ENCODE peak calls at places on chromosomes 12 and 14, in four cellular contexts. One of them, this sample, is unnamed.

GRCh38 chr14:77040995-77041744 is 12.7 kb upstream of the IRF2BPL start:
- DNase-seq in cardiac muscle cell: no peak
- DNase-seq in prostate gland: no peak
- DNase-seq in upper lobe of right lung: no peak
- DNase-seq in this sample: no peak

GRCh38 chr14:73717998-73718741 is 4.0 kb upstream of the PNMA1 start:
- DNase-seq in cardiac muscle cell: no peak
- DNase-seq in prostate gland: peak
- DNase-seq in upper lobe of right lung: peak
- DNase-seq in this sample: no peak

GRCh38 chr14:90091393-90091792 is 29.6 kb downstream of the KCNK13 start:
- DNase-seq in cardiac muscle cell: peak
- DNase-seq in prostate gland: no peak
- DNase-seq in upper lobe of right lung: no peak
- DNase-seq in this sample: peak

GRCh38 chr14:103191856-103192835 is 68.9 kb downstream of the TNFAIP2 start:
- DNase-seq in cardiac muscle cell: no peak
- DNase-seq in prostate gland: no peak
- DNase-seq in upper lobe of right lung: no peak
- DNase-seq in this sample: no peak

GRCh38 chr14:55705651-55706340 is 125.8 kb downstream of the KTN1 start:
- DNase-seq in cardiac muscle cell: no peak
- DNase-seq in prostate gland: peak
- DNase-seq in upper lobe of right lung: peak
- DNase-seq in this sample: no peak

GRCh38 chr14:104026024-104026423 is 59.5 kb upstream of the ASPG start:
- DNase-seq in cardiac muscle cell: no peak
- DNase-seq in prostate gland: no peak
- DNase-seq in upper lobe of right lung: no peak
- DNase-seq in this sample: no peak

GRCh38 chr12:121142171-121142950 is 9.7 kb downstream of the P2RX7 start:
- DNase-seq in cardiac muscle cell: no peak
- DNase-seq in prostate gland: no peak
- DNase-seq in upper lobe of right lung: no peak
- DNase-seq in this sample: no peak

GRCh38 chr12:64611430-64612286 is 1.4 kb downstream of the RASSF3 start:
- DNase-seq in cardiac muscle cell: peak
- DNase-seq in prostate gland: peak
- DNase-seq in upper lobe of right lung: peak
- DNase-seq in this sample: peak

GRCh38 chr12:65334534-65334933 is 56.1 kb downstream of the MSRB3 start:
- DNase-seq in cardiac muscle cell: no peak
- DNase-seq in prostate gland: no peak
- DNase-seq in upper lobe of right lung: no peak
- DNase-seq in this sample: peak

GRCh38 chr12:106631797-106632196 is 49.0 kb downstream of the RFX4 start:
- DNase-seq in cardiac muscle cell: no peak
- DNase-seq in prostate gland: no peak
- DNase-seq in upper lobe of right lung: no peak
- DNase-seq in this sample: no peak

GRCh38 chr12:27488479-27488878 is 35.5 kb upstream of the PPFIBP1 start:
- DNase-seq in cardiac muscle cell: no peak
- DNase-seq in prostate gland: no peak
- DNase-seq in upper lobe of right lung: no peak
- DNase-seq in this sample: no peak

GRCh38 chr12:131987552-131987951 is 37.8 kb downstream of the EP400 start:
- DNase-seq in cardiac muscle cell: no peak
- DNase-seq in prostate gland: no peak
- DNase-seq in upper lobe of right lung: no peak
- DNase-seq in this sample: no peak

GRCh38 chr12:130780880-130781575 is 58.0 kb downstream of the STX2 start:
- DNase-seq in cardiac muscle cell: no peak
- DNase-seq in prostate gland: no peak
- DNase-seq in upper lobe of right lung: no peak
- DNase-seq in this sample: no peak

GRCh38 chr12:62581288-62582064 is 114.8 kb downstream of the MON2 start:
- DNase-seq in cardiac muscle cell: peak
- DNase-seq in prostate gland: no peak
- DNase-seq in upper lobe of right lung: no peak
- DNase-seq in this sample: peak

GRCh38 chr12:6074394-6074793 is 50.1 kb downstream of the VWF start:
- DNase-seq in cardiac muscle cell: no peak
- DNase-seq in prostate gland: no peak
- DNase-seq in upper lobe of right lung: no peak
- DNase-seq in this sample: no peak

GRCh38 chr12:944201-944600 is 5.3 kb downstream of the RAD52 start:
- DNase-seq in cardiac muscle cell: no peak
- DNase-seq in prostate gland: no peak
- DNase-seq in upper lobe of right lung: no peak
- DNase-seq in this sample: no peak

GRCh38 chr12:116677202-116677651 is 60.6 kb downstream of the SPRING1 start:
- DNase-seq in cardiac muscle cell: no peak
- DNase-seq in prostate gland: no peak
- DNase-seq in upper lobe of right lung: no peak
- DNase-seq in this sample: no peak

GRCh38 chr12:77932216-77932615 is 101.5 kb downstream of the NAV3 start:
- DNase-seq in cardiac muscle cell: no peak
- DNase-seq in prostate gland: no peak
- DNase-seq in upper lobe of right lung: no peak
- DNase-seq in this sample: no peak

GRCh38 chr12:69544087-69544486 is 41.2 kb upstream of the CCT2 start:
- DNase-seq in cardiac muscle cell: no peak
- DNase-seq in prostate gland: no peak
- DNase-seq in upper lobe of right lung: no peak
- DNase-seq in this sample: no peak

GRCh38 chr14:59215353-59215752 is 26.9 kb downstream of the DAAM1 start:
- DNase-seq in cardiac muscle cell: peak
- DNase-seq in prostate gland: peak
- DNase-seq in upper lobe of right lung: peak
- DNase-seq in this sample: peak

GRCh38 chr14:63875311-63875710 is 22.5 kb downstream of the SYNE2 start:
- DNase-seq in cardiac muscle cell: peak
- DNase-seq in prostate gland: no peak
- DNase-seq in upper lobe of right lung: no peak
- DNase-seq in this sample: peak

GRCh38 chr14:69459122-69459521 is 25.4 kb upstream of the PLEKHD1 start:
- DNase-seq in cardiac muscle cell: no peak
- DNase-seq in prostate gland: no peak
- DNase-seq in upper lobe of right lung: no peak
- DNase-seq in this sample: no peak

GRCh38 chr14:99605299-99605961 is 1.4 kb upstream of the CCDC85C start:
- DNase-seq in cardiac muscle cell: peak
- DNase-seq in prostate gland: peak
- DNase-seq in upper lobe of right lung: peak
- DNase-seq in this sample: peak

GRCh38 chr14:99604766-99605298 is 825 bp upstream of the CCDC85C start:
- DNase-seq in cardiac muscle cell: peak
- DNase-seq in prostate gland: no peak
- DNase-seq in upper lobe of right lung: peak
- DNase-seq in this sample: peak

GRCh38 chr14:99603965-99604765 is at the start of gene CCDC85C:
- DNase-seq in cardiac muscle cell: peak
- DNase-seq in prostate gland: peak
- DNase-seq in upper lobe of right lung: peak
- DNase-seq in this sample: peak

GRCh38 chr14:99608591-99608990 is 4.6 kb upstream of the CCDC85C start:
- DNase-seq in cardiac muscle cell: no peak
- DNase-seq in prostate gland: no peak
- DNase-seq in upper lobe of right lung: no peak
- DNase-seq in this sample: no peak

DNA sequence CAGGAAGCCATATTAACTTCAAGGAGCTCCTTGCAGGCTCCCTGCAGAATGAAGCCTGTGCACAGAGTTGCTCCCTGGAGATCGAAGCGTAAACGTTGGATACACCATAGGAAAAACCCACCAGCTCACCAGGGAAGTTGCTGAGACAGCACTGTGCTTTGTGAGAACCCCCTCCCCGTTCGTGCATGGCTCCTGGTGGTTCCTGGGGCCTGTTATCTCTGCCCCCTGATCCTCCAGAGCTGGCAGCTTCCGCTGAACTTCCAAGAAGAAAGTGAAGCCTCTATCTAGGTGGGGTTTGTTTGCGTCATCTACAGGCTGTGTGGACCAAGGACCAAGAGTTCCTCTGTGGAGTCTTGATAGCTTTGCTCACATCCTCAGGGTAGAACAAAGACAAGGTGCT is 2.4 kb upstream of the CCDC85C start:
- DNase-seq in cardiac muscle cell: no peak
- DNase-seq in prostate gland: no peak
- DNase-seq in upper lobe of right lung: no peak
- DNase-seq in this sample: peak
- H3K4me3 ChIP-seq in cardiac muscle cell: no peak
- H3K4me3 ChIP-seq in prostate gland: no peak
- H3K4me3 ChIP-seq in upper lobe of right lung: no peak
- H3K4me3 ChIP-seq in this sample: no peak

DNA sequence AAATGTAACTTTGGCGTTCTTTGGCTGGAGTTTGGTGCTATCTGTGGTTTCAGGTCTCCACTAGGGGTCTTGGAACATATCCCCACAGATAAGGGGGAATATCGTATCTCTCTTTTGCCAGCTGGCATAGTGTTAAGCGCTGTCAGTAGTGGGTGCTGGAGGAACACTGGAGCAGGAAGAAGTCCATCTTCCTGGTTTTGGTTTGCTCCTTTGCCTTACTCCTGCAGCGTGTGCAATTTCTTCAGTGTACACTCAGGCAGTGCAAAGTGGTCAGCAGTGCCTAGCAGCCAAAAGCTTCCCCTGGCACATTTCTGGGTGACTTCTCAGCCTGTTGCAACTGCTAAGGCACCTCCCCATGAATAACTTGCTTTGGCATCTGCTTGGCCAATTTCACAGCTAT is 11.7 kb upstream of the RIPK3 start:
- DNase-seq in cardiac muscle cell: peak
- DNase-seq in prostate gland: no peak
- DNase-seq in upper lobe of right lung: no peak
- DNase-seq in this sample: peak
- TF ChIP-seq CTCF in cardiac muscle cell: no peak
- TF ChIP-seq CTCF in prostate gland: no peak
- TF ChIP-seq CTCF in upper lobe of right lung: no peak
- TF ChIP-seq CTCF in this sample: no peak

GRCh38 chr12:12819752-12820311 is 6.7 kb downstream of the DDX47 start:
- DNase-seq in cardiac muscle cell: peak
- DNase-seq in prostate gland: peak
- DNase-seq in upper lobe of right lung: no peak
- DNase-seq in this sample: peak
- H3K4me3 ChIP-seq in cardiac muscle cell: no peak
- H3K4me3 ChIP-seq in prostate gland: no peak
- H3K4me3 ChIP-seq in upper lobe of right lung: no peak
- H3K4me3 ChIP-seq in this sample: no peak

DNA sequence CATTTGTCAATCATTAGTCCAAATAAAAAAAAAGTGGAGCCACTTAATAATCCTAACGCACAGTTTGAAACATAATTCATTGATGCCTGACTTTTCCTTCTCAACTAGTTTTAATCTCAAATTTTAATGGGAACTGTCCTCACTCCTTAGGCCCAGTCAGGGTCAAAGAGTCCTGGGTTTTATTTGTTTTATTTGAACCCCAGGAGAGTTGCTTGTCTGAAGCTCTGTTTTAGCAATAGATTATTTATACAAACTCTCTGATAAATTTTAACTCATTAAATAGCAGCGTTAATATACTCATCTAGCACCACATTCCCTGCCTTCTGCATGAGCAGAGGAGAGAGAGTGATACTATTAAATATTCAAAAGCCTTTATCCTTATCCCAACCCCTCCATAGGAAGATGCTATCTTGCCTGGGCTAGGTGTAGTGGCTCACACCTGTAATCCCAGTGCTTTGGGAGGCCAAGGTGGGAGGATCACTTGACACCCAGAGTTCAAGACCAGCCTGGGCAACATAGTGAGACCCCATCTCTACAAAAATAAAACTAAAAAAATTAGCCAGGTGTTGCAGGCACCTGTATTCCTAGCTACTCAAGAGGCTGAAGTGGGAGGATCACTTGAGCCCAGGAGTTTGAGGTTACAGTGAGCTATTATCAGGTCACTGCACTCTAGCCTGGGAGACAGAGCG is 14.5 kb upstream of the DUSP6 start:
- DNase-seq in cardiac muscle cell: no peak
- DNase-seq in prostate gland: no peak
- DNase-seq in upper lobe of right lung: no peak
- DNase-seq in this sample: no peak
- TF ChIP-seq CTCF in cardiac muscle cell: no peak
- TF ChIP-seq CTCF in prostate gland: no peak
- TF ChIP-seq CTCF in upper lobe of right lung: no peak
- TF ChIP-seq CTCF in this sample: no peak

GRCh38 chr14:95218472-95219193 is 61.3 kb upstream of the DICER1 start:
- DNase-seq in cardiac muscle cell: no peak
- DNase-seq in prostate gland: no peak
- DNase-seq in upper lobe of right lung: no peak
- DNase-seq in this sample: no peak
- H3K4me3 ChIP-seq in cardiac muscle cell: no peak
- H3K4me3 ChIP-seq in prostate gland: no peak
- H3K4me3 ChIP-seq in upper lobe of right lung: no peak
- H3K4me3 ChIP-seq in this sample: no peak

GRCh38 chr14:75427482-75428229 is at the start of gene JDP2:
- DNase-seq in cardiac muscle cell: peak
- DNase-seq in prostate gland: peak
- DNase-seq in upper lobe of right lung: peak
- DNase-seq in this sample: peak
- TF ChIP-seq CTCF in cardiac muscle cell: no peak
- TF ChIP-seq CTCF in prostate gland: peak
- TF ChIP-seq CTCF in upper lobe of right lung: peak
- TF ChIP-seq CTCF in this sample: peak

This sample was measured in fibroblast of villous mesenchyme.